ENCODE peak calls at places on chromosome 9, in six cellular contexts. B is GM23338, K is lung, L is heart left ventricle, I is cardiac muscle cell, D is body of pancreas. Z is an unnamed sample.

GRCh38 chr9:1051286-1052118 is 1.3 kb downstream of the DMRT2 start:
- DNase-seq in L (no peak), K (no peak), B (peak; percentile 68), I (no peak), D (peak; percentile 77), Z (peak; percentile 55)

GRCh38 chr9:37936965-37937364 is 33.0 kb upstream of the SLC25A51 start:
- DNase-seq in I (peak; percentile 77), D (no peak), B (no peak), L (peak; percentile 50), K (no peak), Z (peak; percentile 47)

GRCh38 chr9:3532158-3532557 is 6.4 kb upstream of the RFX3 start:
- DNase-seq in L (no peak), K (no peak), B (peak; percentile 39), I (no peak), D (no peak), Z (no peak)

GRCh38 chr9:86424246-86424891 is 70.2 kb upstream of the TUT7 start:
- DNase-seq in B (no peak), K (no peak), I (peak; percentile 23), D (no peak), L (peak; percentile 10), Z (peak; percentile 51)

GRCh38 chr9:101387871-101388506 is 3.2 kb upstream of the BAAT start:
- DNase-seq in I (peak; percentile 67), K (no peak), B (peak; percentile 86), D (peak; percentile 28), L (no peak), Z (peak; percentile 74)

GRCh38 chr9:92325991-92326500 is 293 bp downstream of the CENPP start:
- DNase-seq in B (no peak), K (no peak), D (no peak), L (no peak), I (no peak), Z (no peak)

GRCh38 chr9:2599896-2600295 is 21.7 kb upstream of the VLDLR start:
- DNase-seq in K (no peak), B (no peak), I (peak; percentile 60), L (no peak), D (no peak), Z (no peak)

GRCh38 chr9:74951107-74951720 is 1.5 kb downstream of the C9orf40 start:
- DNase-seq in L (no peak), B (no peak), K (no peak), D (no peak), I (no peak), Z (no peak)

GRCh38 chr9:21031818-21032203 is 371 bp upstream of the HACD4 start:
- DNase-seq in B (no peak), I (no peak), L (no peak), K (no peak), D (no peak), Z (no peak)

GRCh38 chr9:20564650-20565049 is 57.6 kb downstream of the MLLT3 start:
- DNase-seq in I (no peak), D (no peak), B (no peak), K (no peak), L (no peak), Z (peak; percentile 21)

GRCh38 chr9:89444212-89444611 is 53.7 kb downstream of the SEMA4D start:
- DNase-seq in D (no peak), L (no peak), K (no peak), I (peak; percentile 20), B (no peak), Z (no peak)

GRCh38 chr9:13719410-13719809 is 439.9 kb upstream of the MPDZ start:
- DNase-seq in K (no peak), I (no peak), D (no peak), L (no peak), B (no peak), Z (no peak)

GRCh38 chr9:3490957-3491356 is 34.8 kb downstream of the RFX3 start:
- DNase-seq in L (no peak), B (no peak), I (no peak), D (no peak), K (no peak), Z (no peak)

GRCh38 chr9:90898229-90898628 is 96.6 kb downstream of the SYK start:
- DNase-seq in I (peak; percentile 35), L (no peak), B (no peak), D (no peak), K (no peak), Z (no peak)

GRCh38 chr9:32741706-32742105 is 41.6 kb upstream of the TMEM215 start:
- DNase-seq in I (peak; percentile 31), D (peak; percentile 8), K (no peak), B (no peak), L (no peak), Z (no peak)

GRCh38 chr9:80964951-80965350 is 724.4 kb downstream of the TLE1 start:
- DNase-seq in K (no peak), I (no peak), D (no peak), B (no peak), L (no peak), Z (no peak)

GRCh38 chr9:14345586-14346237 is 31.8 kb upstream of the NFIB start:
- DNase-seq in L (no peak), I (no peak), B (peak; percentile 65), K (no peak), D (no peak), Z (no peak)

GRCh38 chr9:16368425-16369087 is 501.9 kb downstream of the BNC2 start:
- DNase-seq in L (no peak), I (no peak), B (no peak), D (no peak), K (no peak), Z (peak; percentile 5)
- H3K4me3 ChIP-seq in L (no peak overlapping the region), I (no peak overlapping the region), B (no peak overlapping the region), D (no peak overlapping the region), K (no peak overlapping the region), Z (no peak overlapping the region)

DNA sequence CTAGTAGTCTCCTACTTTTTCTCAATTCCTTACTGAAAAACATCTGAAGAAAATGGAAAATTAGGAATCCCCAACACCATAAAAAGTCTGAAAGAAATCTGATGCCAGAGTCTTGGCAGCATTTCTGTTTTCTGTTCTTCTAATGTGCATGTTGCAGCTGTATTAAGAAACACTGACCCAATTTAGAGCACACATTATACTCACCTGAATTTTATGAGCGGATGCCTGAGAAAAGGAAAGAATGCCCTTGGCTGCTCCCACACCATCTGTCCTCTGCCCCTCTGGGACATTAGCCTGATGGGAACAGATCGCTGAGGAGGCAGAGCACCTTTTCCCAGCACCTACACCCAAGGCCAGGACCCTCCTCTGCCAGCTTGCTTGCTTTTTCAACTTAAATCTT is 14.1 kb upstream of the ANP32B start:
- DNase-seq in B (no peak), D (no peak), K (no peak), I (no peak), L (no peak), Z (no peak)
- H3K27me3 ChIP-seq in B (peaks cover 50% of the 10 kb centered on the region), D (no peaks in the 10 kb centered on the region), K (no peaks in the 10 kb centered on the region), I (peaks cover 88% of the 10 kb centered on the region), L (no peaks in the 10 kb centered on the region), Z (peaks cover 18% of the 10 kb centered on the region)

GRCh38 chr9:121839726-121840500 is 188.5 kb downstream of the DAB2IP start:
- DNase-seq in K (no peak), L (no peak), D (no peak), B (no peak), I (no peak), Z (no peak)
- H3K27ac ChIP-seq in K (no peak overlapping the region), L (no peak overlapping the region), D (no peak overlapping the region), B (no peak overlapping the region), I (no peak overlapping the region), Z (no peak overlapping the region)

GRCh38 chr9:124800306-124801259 is 23.6 kb downstream of the OLFML2A start:
- DNase-seq in B (no peak), K (peak; percentile 49), D (peak; percentile 52), I (peak; percentile 83), L (peak; percentile 78), Z (no peak)

GRCh38 chr9:124805186-124805585 is 28.3 kb downstream of the OLFML2A start:
- DNase-seq in I (no peak), K (no peak), L (no peak), B (no peak), D (no peak), Z (peak; percentile 87)

GRCh38 chr9:124803911-124804310 is 27.0 kb downstream of the OLFML2A start:
- DNase-seq in L (no peak), I (no peak), B (no peak), K (no peak), D (no peak), Z (no peak)

GRCh38 chr9:124801356-124801755 is 24.4 kb downstream of the OLFML2A start:
- DNase-seq in D (no peak), B (no peak), I (no peak), K (no peak), L (no peak), Z (no peak)

DNA sequence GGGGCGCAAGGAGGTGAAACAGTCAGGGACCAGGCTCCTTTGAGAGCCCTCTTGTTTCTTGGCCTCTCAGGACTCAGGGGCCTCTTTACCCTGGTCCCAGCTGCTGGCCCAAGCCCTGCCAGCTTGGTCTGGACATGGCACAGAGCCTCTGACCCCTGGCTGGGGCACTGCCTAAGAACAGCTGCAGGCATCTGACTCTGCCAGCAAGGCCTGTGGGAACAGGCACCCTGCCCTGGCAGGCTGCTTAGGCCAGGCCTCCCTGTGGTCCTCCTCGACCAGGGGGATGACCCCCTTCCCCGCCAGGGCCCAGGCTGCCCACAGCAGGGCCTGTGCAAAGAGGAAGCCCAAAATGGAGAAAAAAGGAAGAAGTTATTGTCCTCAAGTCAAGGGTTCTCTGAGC is 25.5 kb downstream of the OLFML2A start:
- DNase-seq in K (no peak), B (no peak), L (no peak), I (no peak), D (no peak), Z (no peak)
- H3K4me3 ChIP-seq in K (no peak overlapping the region), B (no peak overlapping the region), L (no peak overlapping the region), I (no peak overlapping the region), D (no peak overlapping the region), Z (no peak overlapping the region)